ENCODE peak calls at places on chromosomes 13 and 19, in four cellular contexts. P is mammary epithelial cell, J is mesenchymal stem cell, V is A549. I is an unnamed sample.

GRCh38 chr13:29909975-29910674 is 59.7 kb upstream of the UBL3 start:
- DNase-seq in P (peak; percentile 81), J (peak; percentile 76), V (no peak), I (peak; percentile 60)

GRCh38 chr13:75145926-75146325 is 336.0 kb downstream of the TBC1D4 start:
- DNase-seq in P (no peak), J (no peak), V (no peak), I (peak; percentile 84)

GRCh38 chr13:82829040-82829439 is 1053.2 kb downstream of the SLITRK1 start:
- DNase-seq in P (no peak), J (no peak), V (no peak), I (no peak)

GRCh38 chr19:9641810-9642209 is 20.8 kb upstream of the ZNF561 start:
- DNase-seq in P (no peak), J (no peak), V (no peak), I (no peak)

GRCh38 chr13:37769078-37769477 is 100.5 kb downstream of the TRPC4 start:
- DNase-seq in P (no peak), J (no peak), V (no peak), I (no peak)

GRCh38 chr19:13765395-13766094 is 1.2 kb downstream of the MRI1 start:
- DNase-seq in P (no peak), J (peak; percentile 36), V (no peak), I (no peak)

GRCh38 chr19:40497214-40497613 is 30.4 kb downstream of the SPTBN4 start:
- DNase-seq in P (no peak), J (no peak), V (no peak), I (no peak)

GRCh38 chr13:114089341-114089740 is 43.1 kb downstream of the RASA3 start:
- DNase-seq in P (peak; percentile 12), J (no peak), V (no peak), I (no peak)

GRCh38 chr13:38602261-38602660 is 84.6 kb upstream of the FREM2 start:
- DNase-seq in P (peak; percentile 21), J (no peak), V (no peak), I (no peak)

GRCh38 chr19:58581227-58582141 is 8.3 kb upstream of the MZF1 start:
- DNase-seq in P (peak; percentile 72), J (peak; percentile 93), V (peak; percentile 63), I (peak; percentile 70)

DNA sequence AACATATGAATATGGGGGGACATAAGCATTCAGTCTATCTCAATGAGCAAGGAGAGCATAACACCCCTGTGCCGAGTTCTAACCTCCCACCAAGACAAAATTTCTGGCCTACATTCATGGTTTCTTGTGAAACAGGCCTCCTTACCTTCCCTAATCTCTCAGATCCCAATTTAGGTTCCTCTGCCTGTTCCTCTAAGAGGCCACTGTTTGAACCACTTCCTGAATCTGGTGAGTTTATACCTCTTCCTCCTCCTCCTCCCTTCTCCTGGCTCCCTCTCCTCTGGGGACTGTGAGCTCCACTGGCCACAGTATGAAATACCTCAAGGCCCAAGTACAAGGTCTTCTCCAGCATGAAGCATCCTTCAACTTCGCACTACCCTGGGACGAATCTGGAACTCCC is 8.0 kb upstream of the SIGLECL1 start:
- DNase-seq in P (no peak), J (no peak), V (no peak), I (no peak)
- H3K4me2 ChIP-seq in P (no peak overlapping the region), J (no peak overlapping the region), V (no peak overlapping the region), I (no peak overlapping the region)

DNA sequence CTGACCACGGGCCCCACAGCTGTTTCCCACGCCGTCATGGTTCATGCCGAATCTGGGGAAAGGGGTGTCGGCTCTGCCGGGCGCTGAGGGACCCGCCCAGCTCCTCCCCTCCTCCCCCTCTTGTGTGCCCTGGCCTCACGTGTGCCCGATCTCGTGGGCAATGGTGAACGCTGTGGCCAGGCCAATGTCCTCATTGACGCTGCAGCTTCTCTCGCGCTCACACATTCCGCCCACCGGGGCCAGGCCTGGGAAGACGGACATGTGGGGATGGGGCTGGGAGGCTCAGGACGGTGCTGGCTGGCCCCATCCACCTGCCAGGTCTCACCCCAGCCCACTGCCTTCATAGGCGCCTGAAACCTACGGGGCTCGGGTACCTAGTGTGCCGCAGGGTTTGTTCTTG is 14.3 kb downstream of the ADAMTS10 start:
- DNase-seq in P (no peak), J (no peak), V (no peak), I (no peak)
- H3K4me2 ChIP-seq in P (no peak overlapping the region), J (no peak overlapping the region), V (no peak overlapping the region), I (no peak overlapping the region)

GRCh38 chr19:7985481-7985911 is 19.9 kb downstream of the ELAVL1 start:
- DNase-seq in P (no peak), J (no peak), V (no peak), I (no peak)
- H3K4me2 ChIP-seq in P (no peak overlapping the region), J (no peak overlapping the region), V (no peak overlapping the region), I (no peak overlapping the region)

GRCh38 chr19:5078179-5078578 is 109.3 kb downstream of the KDM4B start:
- DNase-seq in P (no peak), J (no peak), V (no peak), I (no peak)

GRCh38 chr19:5078666-5079409 is 109.9 kb downstream of the KDM4B start:
- DNase-seq in P (no peak), J (no peak), V (no peak), I (no peak)

GRCh38 chr19:5080030-5080644 is 111.2 kb downstream of the KDM4B start:
- DNase-seq in P (no peak), J (no peak), V (no peak), I (no peak)

GRCh38 chr19:5080809-5081208 is 111.9 kb downstream of the KDM4B start:
- DNase-seq in P (no peak), J (no peak), V (no peak), I (no peak)

DNA sequence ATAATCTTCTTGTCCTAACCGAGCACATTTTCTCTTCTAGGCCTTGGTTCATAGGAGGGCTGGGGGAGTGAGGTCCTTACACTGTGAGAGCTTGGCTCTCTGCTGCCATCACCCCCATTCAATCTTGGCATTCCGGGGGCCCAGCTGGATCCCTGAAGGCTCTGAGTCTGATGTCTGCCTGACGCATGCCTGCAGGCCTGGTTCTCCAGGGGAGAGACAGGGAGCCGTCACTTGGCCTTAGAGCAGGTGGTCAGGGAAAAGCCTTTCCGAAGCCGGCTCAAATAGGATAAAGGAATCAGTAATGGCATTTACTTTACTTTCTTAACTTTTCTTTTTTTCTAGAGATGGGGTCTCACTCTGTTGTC is 110.5 kb downstream of the KDM4B start:
- DNase-seq in P (no peak), J (no peak), V (no peak), I (no peak)
- H3K4me2 ChIP-seq in P (no peak overlapping the region), J (no peak overlapping the region), V (no peak overlapping the region), I (no peak overlapping the region)

DNA sequence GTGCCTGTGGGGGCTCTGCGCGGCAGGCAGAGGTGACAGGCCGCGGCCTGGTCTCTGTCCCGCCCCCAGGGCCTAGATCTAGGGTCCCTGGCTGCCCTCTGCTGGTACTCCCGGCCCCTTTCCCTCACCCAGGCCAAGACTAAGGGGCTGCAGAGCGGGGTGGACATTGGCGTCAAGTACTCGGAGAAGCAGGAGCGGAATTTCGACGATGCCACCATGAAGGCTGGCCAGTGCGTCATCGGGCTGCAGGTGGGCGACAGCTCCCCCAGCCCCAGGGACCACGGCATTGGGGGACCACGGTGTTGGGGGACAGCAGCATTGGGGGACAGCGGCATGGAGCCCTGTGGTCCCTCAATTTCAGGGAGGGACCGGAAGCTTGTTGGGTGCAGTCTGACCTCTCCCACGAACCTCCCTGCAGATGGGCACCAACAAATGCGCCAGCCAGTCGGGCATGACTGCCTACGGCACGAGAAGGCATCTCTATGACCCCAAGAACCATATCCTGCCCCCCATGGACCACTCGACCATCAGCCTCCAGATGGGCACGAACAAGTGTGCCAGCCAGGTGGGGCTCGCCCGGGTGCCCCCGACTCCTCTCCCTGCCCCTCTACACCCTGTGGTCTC is 3.8 kb upstream of the ABCA7 start:
- DNase-seq in P (no peak), J (no peak), V (no peak), I (no peak)
- H3K4me2 ChIP-seq in P (no peak overlapping the region), J (no peak overlapping the region), V (no peak overlapping the region), I (no peak overlapping the region)

I was measured in fibroblast of lung.